ENCODE peak calls at places on chromosomes 13 and 19, in four cellular contexts. One of them, this sample, is unnamed.

GRCh38 chr13:50706505-50706904 is 137.0 kb downstream of the DLEU7 start:
- DNase-seq in body of pancreas: no peak
- DNase-seq in lower leg skin: no peak
- DNase-seq in K562: no peak
- DNase-seq in this sample: no peak

GRCh38 chr19:2266183-2266993 is 10.2 kb upstream of the JSRP1 start:
- DNase-seq in lower leg skin: peak
- DNase-seq in body of pancreas: peak
- DNase-seq in K562: peak
- DNase-seq in this sample: no peak

GRCh38 chr13:28401303-28402056 is 93.4 kb downstream of the FLT1 start:
- DNase-seq in body of pancreas: no peak
- DNase-seq in lower leg skin: no peak
- DNase-seq in K562: no peak
- DNase-seq in this sample: no peak

GRCh38 chr13:58134012-58134411 is 502.5 kb downstream of the PCDH17 start:
- DNase-seq in K562: no peak
- DNase-seq in body of pancreas: no peak
- DNase-seq in lower leg skin: no peak
- DNase-seq in this sample: no peak

GRCh38 chr19:17950310-17951150 is 16.4 kb upstream of the KCNN1 start:
- DNase-seq in K562: peak
- DNase-seq in lower leg skin: no peak
- DNase-seq in body of pancreas: no peak
- DNase-seq in this sample: no peak

GRCh38 chr19:10603873-10604459 is 16.9 kb upstream of the AP1M2 start:
- DNase-seq in K562: no peak
- DNase-seq in lower leg skin: no peak
- DNase-seq in body of pancreas: peak
- DNase-seq in this sample: no peak

GRCh38 chr13:54687173-54687572 is 1658.6 kb downstream of the OLFM4 start:
- DNase-seq in K562: no peak
- DNase-seq in body of pancreas: no peak
- DNase-seq in lower leg skin: no peak
- DNase-seq in this sample: no peak

GRCh38 chr19:46746281-46746965 is at the start of gene STRN4:
- DNase-seq in lower leg skin: no peak
- DNase-seq in K562: peak
- DNase-seq in body of pancreas: peak
- DNase-seq in this sample: no peak

GRCh38 chr13:92974905-92975429 is 251.6 kb upstream of the GPC6 start:
- DNase-seq in lower leg skin: no peak
- DNase-seq in body of pancreas: no peak
- DNase-seq in K562: no peak
- DNase-seq in this sample: no peak

GRCh38 chr19:29551774-29552173 is 26.0 kb downstream of the VSTM2B start:
- DNase-seq in body of pancreas: no peak
- DNase-seq in lower leg skin: no peak
- DNase-seq in K562: no peak
- DNase-seq in this sample: no peak

GRCh38 chr13:23497186-23497585 is 63.7 kb upstream of the SACS start:
- DNase-seq in body of pancreas: no peak
- DNase-seq in lower leg skin: no peak
- DNase-seq in K562: no peak
- DNase-seq in this sample: no peak

GRCh38 chr19:2215281-2215751 is 20.8 kb downstream of the PLEKHJ1 start:
- DNase-seq in K562: no peak
- DNase-seq in lower leg skin: no peak
- DNase-seq in body of pancreas: no peak
- DNase-seq in this sample: no peak

GRCh38 chr19:51803529-51803928 is 8.6 kb downstream of the FPR3 start:
- DNase-seq in K562: no peak
- DNase-seq in lower leg skin: no peak
- DNase-seq in body of pancreas: no peak
- DNase-seq in this sample: no peak

GRCh38 chr19:53511933-53512374 is 26.0 kb upstream of the ZNF331 start:
- DNase-seq in K562: peak
- DNase-seq in body of pancreas: peak
- DNase-seq in lower leg skin: no peak
- DNase-seq in this sample: no peak

GRCh38 chr13:85528578-85529215 is 270.5 kb downstream of the SLITRK6 start:
- DNase-seq in K562: no peak
- DNase-seq in body of pancreas: no peak
- DNase-seq in lower leg skin: no peak
- DNase-seq in this sample: no peak

GRCh38 chr13:43916828-43917227 is 37.1 kb downstream of the LACC1 start:
- DNase-seq in K562: no peak
- DNase-seq in lower leg skin: no peak
- DNase-seq in body of pancreas: no peak
- DNase-seq in this sample: no peak

GRCh38 chr13:109276261-109276660 is 510.1 kb downstream of the IRS2 start:
- DNase-seq in lower leg skin: no peak
- DNase-seq in K562: no peak
- DNase-seq in body of pancreas: no peak
- DNase-seq in this sample: no peak

GRCh38 chr13:73715114-73715909 is 418.9 kb downstream of the KLF12 start:
- DNase-seq in K562: no peak
- DNase-seq in lower leg skin: no peak
- DNase-seq in body of pancreas: no peak
- DNase-seq in this sample: no peak

GRCh38 chr13:112061367-112062046 is 5.4 kb upstream of the SOX1 start:
- DNase-seq in K562: no peak
- DNase-seq in lower leg skin: no peak
- DNase-seq in body of pancreas: no peak
- DNase-seq in this sample: no peak

DNA sequence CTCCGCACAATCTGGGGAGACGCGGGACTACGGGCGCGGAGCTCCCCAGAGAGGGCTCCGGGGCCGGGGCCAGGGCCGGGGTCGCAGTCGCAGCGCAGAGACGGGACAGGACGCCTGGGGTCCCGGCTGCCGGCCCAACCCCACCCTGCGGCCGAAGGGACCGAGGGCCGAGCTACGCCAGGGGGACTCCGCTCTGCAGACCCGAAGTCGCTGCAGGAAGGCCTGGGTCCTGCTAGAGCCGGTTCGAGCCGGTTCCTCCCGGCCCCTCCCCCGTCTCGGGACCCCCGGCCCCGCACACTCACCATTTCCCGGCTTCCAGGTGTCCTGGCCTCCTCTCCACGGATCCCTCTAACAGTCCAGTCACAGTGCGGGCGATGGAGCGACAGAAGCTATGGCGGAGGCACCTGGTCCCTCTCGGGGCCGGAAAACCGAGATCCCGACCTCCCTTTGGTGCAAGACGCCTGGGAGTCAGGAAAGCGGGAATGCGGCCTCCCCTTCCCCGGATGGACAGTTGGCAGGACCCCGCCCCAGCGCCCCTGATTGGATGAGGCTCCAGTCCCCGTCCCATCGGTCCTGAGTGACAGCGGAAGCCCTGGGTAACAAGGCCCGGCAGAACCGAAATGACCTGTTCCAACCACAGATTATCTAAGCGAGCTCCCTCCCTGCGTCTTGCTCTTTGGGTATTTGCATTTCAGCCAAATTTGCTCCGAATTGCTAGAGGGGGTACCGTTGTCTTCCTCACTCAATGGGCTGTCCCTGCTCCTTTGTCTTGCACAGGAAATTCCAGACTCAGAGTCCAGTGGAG is at the start of gene ZNF625:
- DNase-seq in K562: no peak
- DNase-seq in lower leg skin: peak
- DNase-seq in body of pancreas: peak
- DNase-seq in this sample: no peak
- TF ChIP-seq POLR2A in K562: no peak
- TF ChIP-seq POLR2A in lower leg skin: no peak
- TF ChIP-seq POLR2A in body of pancreas: no peak
- TF ChIP-seq POLR2A in this sample: no peak

GRCh38 chr19:14611051-14611450 is 28.2 kb downstream of the CLEC17A start:
- DNase-seq in body of pancreas: no peak
- DNase-seq in lower leg skin: no peak
- DNase-seq in K562: no peak
- DNase-seq in this sample: no peak

GRCh38 chr19:14615628-14616027 is 32.7 kb downstream of the CLEC17A start:
- DNase-seq in K562: no peak
- DNase-seq in body of pancreas: no peak
- DNase-seq in lower leg skin: no peak
- DNase-seq in this sample: no peak

GRCh38 chr19:14612657-14613056 is 29.8 kb downstream of the CLEC17A start:
- DNase-seq in K562: no peak
- DNase-seq in lower leg skin: no peak
- DNase-seq in body of pancreas: no peak
- DNase-seq in this sample: no peak

GRCh38 chr19:14616310-14616870 is 33.5 kb downstream of the CLEC17A start:
- DNase-seq in body of pancreas: no peak
- DNase-seq in K562: no peak
- DNase-seq in lower leg skin: no peak
- DNase-seq in this sample: no peak

DNA sequence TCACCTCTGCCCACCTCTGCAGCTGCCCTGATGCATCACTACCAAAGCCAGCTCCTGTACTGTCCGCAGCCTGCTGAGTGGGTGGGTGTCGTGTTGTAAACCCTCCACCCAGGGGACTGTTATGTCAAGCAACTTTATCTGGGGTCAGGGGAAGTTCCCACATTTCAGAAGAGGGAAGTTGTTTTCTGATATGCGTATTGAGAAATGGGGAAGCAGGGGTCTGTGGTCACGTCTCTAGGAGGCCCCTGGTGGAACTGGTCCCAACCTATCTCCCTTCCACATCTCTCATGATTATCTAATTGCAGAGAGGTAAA is 31.2 kb downstream of the CLEC17A start:
- DNase-seq in body of pancreas: no peak
- DNase-seq in K562: no peak
- DNase-seq in lower leg skin: no peak
- DNase-seq in this sample: no peak
- TF ChIP-seq CTCF in body of pancreas: no peak
- TF ChIP-seq CTCF in K562: no peak
- TF ChIP-seq CTCF in lower leg skin: no peak
- TF ChIP-seq CTCF in this sample: no peak

GRCh38 chr19:44255705-44256411 is 3.8 kb upstream of the ZNF233 start:
- DNase-seq in body of pancreas: no peak
- DNase-seq in lower leg skin: no peak
- DNase-seq in K562: no peak
- DNase-seq in this sample: no peak

GRCh38 chr19:44260343-44260681 is 626 bp downstream of the ZNF233 start:
- DNase-seq in lower leg skin: no peak
- DNase-seq in body of pancreas: no peak
- DNase-seq in K562: no peak
- DNase-seq in this sample: no peak

GRCh38 chr19:44258835-44259413 is 762 bp upstream of the ZNF233 start:
- DNase-seq in lower leg skin: no peak
- DNase-seq in K562: no peak
- DNase-seq in body of pancreas: no peak
- DNase-seq in this sample: no peak

GRCh38 chr19:44258139-44258538 is 1.5 kb upstream of the ZNF233 start:
- DNase-seq in lower leg skin: no peak
- DNase-seq in K562: no peak
- DNase-seq in body of pancreas: no peak
- DNase-seq in this sample: no peak

DNA sequence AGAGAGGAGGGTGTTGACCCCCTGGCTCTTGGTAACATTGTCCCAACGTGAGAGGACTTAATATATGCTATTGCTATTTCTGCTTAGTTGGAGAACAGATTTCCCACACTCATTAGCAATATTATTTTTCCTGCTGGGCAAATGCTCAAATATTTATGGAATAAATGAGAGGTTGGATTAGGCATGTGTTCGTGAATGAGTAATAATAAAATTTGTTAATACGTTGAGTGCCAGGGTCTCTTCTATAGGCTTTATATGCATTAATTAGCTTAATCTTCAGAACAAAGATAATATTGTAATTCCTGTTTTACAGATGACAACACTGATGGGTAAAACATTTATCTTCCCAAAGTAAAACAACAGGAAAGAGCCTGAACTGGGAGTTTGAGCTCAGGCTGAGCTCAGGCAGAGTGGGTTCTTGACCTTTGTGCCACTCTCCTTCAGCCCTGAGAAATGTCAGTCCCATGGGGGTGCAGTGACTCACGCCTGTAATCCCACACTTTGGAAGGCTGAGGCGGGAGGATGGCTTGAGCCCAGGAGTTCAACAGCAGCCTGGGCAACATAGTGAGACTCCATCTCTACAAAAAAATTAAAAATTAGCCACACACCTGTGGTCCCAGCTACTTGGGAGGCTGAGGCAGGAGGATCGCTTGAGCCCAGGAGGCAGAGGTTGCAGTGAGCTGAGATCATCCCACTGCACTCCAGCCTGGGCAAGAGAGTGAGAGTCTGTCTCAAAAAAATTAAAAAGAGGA is 1.2 kb downstream of the ZNF233 start:
- DNase-seq in body of pancreas: no peak
- DNase-seq in lower leg skin: no peak
- DNase-seq in K562: no peak
- DNase-seq in this sample: no peak
- H3K4me3 ChIP-seq in body of pancreas: no peak
- H3K4me3 ChIP-seq in lower leg skin: no peak
- H3K4me3 ChIP-seq in K562: no peak
- H3K4me3 ChIP-seq in this sample: no peak

DNA sequence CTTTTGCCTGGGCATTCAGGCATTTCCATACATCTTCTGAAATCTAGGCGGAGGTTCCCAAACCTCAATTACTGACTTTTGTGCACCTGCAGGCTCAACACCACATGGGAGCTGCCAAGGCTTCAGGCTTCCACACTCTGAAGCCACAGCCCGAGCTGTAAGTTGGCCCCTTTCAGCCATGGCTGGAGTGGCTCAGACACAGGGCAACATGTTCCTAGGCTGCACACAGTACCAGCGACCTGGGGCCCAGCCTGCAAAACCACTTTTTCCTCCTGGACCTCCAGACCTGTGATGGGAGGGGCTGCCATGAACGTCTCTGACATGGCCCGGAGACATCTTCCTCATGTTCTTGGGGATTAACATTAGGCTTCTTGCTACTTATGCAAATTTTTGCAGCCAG is 1558.2 kb upstream of the PCDH20 start:
- DNase-seq in body of pancreas: no peak
- DNase-seq in lower leg skin: no peak
- DNase-seq in K562: no peak
- DNase-seq in this sample: no peak
- TF ChIP-seq POLR2A in body of pancreas: no peak
- TF ChIP-seq POLR2A in lower leg skin: no peak
- TF ChIP-seq POLR2A in K562: no peak
- TF ChIP-seq POLR2A in this sample: no peak

GRCh38 chr13:110712849-110713641 is 455 bp upstream of the ING1 start:
- DNase-seq in K562: peak
- DNase-seq in lower leg skin: peak
- DNase-seq in body of pancreas: peak
- DNase-seq in this sample: peak
- TF ChIP-seq CTCF in K562: no peak
- TF ChIP-seq CTCF in lower leg skin: no peak
- TF ChIP-seq CTCF in body of pancreas: no peak
- TF ChIP-seq CTCF in this sample: no peak

DNA sequence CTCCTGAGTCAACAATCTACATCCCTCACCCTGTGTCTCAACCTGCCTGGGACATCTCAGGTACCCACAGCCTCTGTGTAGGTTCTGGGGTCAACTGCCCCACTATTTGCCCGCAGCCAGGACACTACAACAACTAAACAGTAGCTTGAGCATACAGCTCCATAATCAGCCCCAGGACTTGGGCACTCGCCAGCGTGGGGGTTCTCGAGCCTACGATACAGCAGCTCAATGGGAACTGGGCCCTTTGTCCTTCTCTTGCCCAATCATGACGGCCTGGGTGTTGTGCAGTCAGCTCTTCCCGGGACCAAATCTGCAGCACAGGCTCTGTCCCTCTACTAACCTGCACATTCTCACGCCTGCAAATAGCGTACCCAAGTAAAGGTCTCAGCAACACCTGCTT is 1.3 kb downstream of the ZNF180 start:
- DNase-seq in body of pancreas: no peak
- DNase-seq in lower leg skin: no peak
- DNase-seq in K562: no peak
- DNase-seq in this sample: no peak
- H3K4me3 ChIP-seq in body of pancreas: no peak
- H3K4me3 ChIP-seq in lower leg skin: no peak
- H3K4me3 ChIP-seq in K562: peak
- H3K4me3 ChIP-seq in this sample: no peak